ENCODE peak calls at places on chromosomes 1 and 21, in ten cellular contexts. H, P, J, V, S, U, E, R, B and X are unnamed samples.

GRCh38 chr1:32498751-32499150 is 33.9 kb downstream of the ZBTB8B start:
- DNase-seq in H (no peak), P (no peak), J (no peak), V (no peak), S (no peak), U (no peak), E (no peak), R (no peak), B (no peak), X (no peak)

GRCh38 chr1:152654110-152654509 is 9.1 kb upstream of the LCE2D start:
- DNase-seq in H (peak; percentile 39), P (peak; percentile 55), J (peak; percentile 79), V (peak; percentile 43), S (peak; percentile 75), U (peak; percentile 45), E (peak; percentile 23), R (peak; percentile 61), B (peak; percentile 39), X (peak; percentile 60)

GRCh38 chr1:245715970-245716369 is 561.2 kb downstream of the KIF26B start:
- DNase-seq in H (no peak), P (peak; percentile 59), J (peak; percentile 78), V (peak; percentile 61), S (no peak), U (peak; percentile 89), E (no peak), R (peak; percentile 95), B (peak; percentile 88), X (peak; percentile 85)

GRCh38 chr1:201406831-201407406 is 7.8 kb upstream of the LAD1 start:
- DNase-seq in H (no peak), P (no peak), J (peak; percentile 73), V (peak; percentile 38), S (no peak), U (no peak), E (no peak), R (no peak), B (no peak), X (no peak)

GRCh38 chr1:27724961-27725373 is 794 bp upstream of the FAM76A start:
- DNase-seq in H (no peak), P (no peak), J (peak; percentile 72), V (no peak), S (peak; percentile 59), U (no peak), E (peak; percentile 4), R (no peak), B (no peak), X (no peak)

GRCh38 chr1:85200367-85200869 is 398 bp downstream of the SYDE2 start:
- DNase-seq in H (peak; percentile 11), P (peak; percentile 16), J (peak; percentile 20), V (peak; percentile 28), S (peak; percentile 63), U (peak; percentile 39), E (peak; percentile 15), R (peak; percentile 6), B (no peak), X (peak; percentile 42)

GRCh38 chr1:217433664-217434063 is 197.2 kb downstream of the GPATCH2 start:
- DNase-seq in H (no peak), P (no peak), J (no peak), V (no peak), S (no peak), U (no peak), E (no peak), R (no peak), B (no peak), X (no peak)

GRCh38 chr21:45018131-45019075 is 56.0 kb upstream of the ADARB1 start:
- DNase-seq in H (no peak), P (no peak), J (no peak), V (no peak), S (no peak), U (peak; percentile 33), E (no peak), R (no peak), B (no peak), X (peak; percentile 43)

GRCh38 chr1:29789910-29790247 is 553.6 kb downstream of the PTPRU start:
- DNase-seq in H (no peak), P (no peak), J (no peak), V (peak; percentile 4), S (peak; percentile 3), U (no peak), E (no peak), R (no peak), B (no peak), X (no peak)

GRCh38 chr1:160415696-160416298 is 15.4 kb downstream of the VANGL2 start:
- DNase-seq in H (no peak), P (no peak), J (no peak), V (no peak), S (no peak), U (no peak), E (no peak), R (no peak), B (no peak), X (no peak)

GRCh38 chr1:16198444-16199156 is 13.9 kb downstream of the ARHGEF19 start:
- DNase-seq in H (no peak), P (no peak), J (peak; percentile 25), V (no peak), S (no peak), U (no peak), E (no peak), R (no peak), B (no peak), X (no peak)

GRCh38 chr1:228141871-228142615 is 2.0 kb downstream of the GUK1 start:
- DNase-seq in H (no peak), P (no peak), J (no peak), V (peak; percentile 57), S (no peak), U (peak; percentile 21), E (no peak), R (no peak), B (no peak), X (no peak)

GRCh38 chr1:51214615-51215131 is 21.4 kb upstream of the RNF11 start:
- DNase-seq in H (no peak), P (no peak), J (peak; percentile 93), V (no peak), S (no peak), U (peak; percentile 83), E (no peak), R (peak; percentile 89), B (peak; percentile 85), X (peak; percentile 81)

GRCh38 chr1:94936861-94937620 is 10.1 kb upstream of the CNN3 start:
- DNase-seq in H (no peak), P (no peak), J (peak; percentile 34), V (peak; percentile 12), S (no peak), U (peak; percentile 53), E (no peak), R (no peak), B (no peak), X (peak; percentile 44)

GRCh38 chr1:35406103-35406502 is 137.6 kb downstream of the ZMYM4 start:
- DNase-seq in H (no peak), P (no peak), J (no peak), V (no peak), S (no peak), U (no peak), E (no peak), R (no peak), B (no peak), X (no peak)

GRCh38 chr1:244140420-244140819 is 89.3 kb downstream of the ZBTB18 start:
- DNase-seq in H (no peak), P (no peak), J (no peak), V (no peak), S (no peak), U (no peak), E (no peak), R (no peak), B (no peak), X (no peak)

GRCh38 chr1:9371951-9372350 is 79.3 kb downstream of the SPSB1 start:
- DNase-seq in H (no peak), P (no peak), J (no peak), V (no peak), S (no peak), U (no peak), E (no peak), R (no peak), B (no peak), X (no peak)